ENCODE peak calls at places on chromosomes 3 and 15, in eight cellular contexts. Y is LoVo; D is CD8-positive, alpha-beta memory T cell; G is NCI-H2081; N is AG08395; T is cardiac muscle cell; P is substantia nigra; O is transverse colon. W is an unnamed sample.

GRCh38 chr3:11373645-11374044 is 101.4 kb downstream of the ATG7 start:
- DNase-seq in Y (no peak), D (no peak), G (no peak), N (no peak), T (no peak), P (no peak), O (no peak), W (no peak)

GRCh38 chr3:43389388-43390254 is 103.3 kb downstream of the SNRK start:
- DNase-seq in Y (no peak), D (peak; percentile 89), G (no peak), N (no peak), T (no peak), P (peak; percentile 10), O (peak; percentile 47), W (no peak)

GRCh38 chr15:64813075-64813474 is 12.4 kb downstream of the PIF1 start:
- DNase-seq in Y (peak; percentile 19), D (no peak), G (no peak), N (no peak), T (peak; percentile 75), P (no peak), O (no peak), W (peak; percentile 63)

GRCh38 chr3:72567474-72567873 is 280.8 kb downstream of the SHQ1 start:
- DNase-seq in Y (no peak), D (no peak), G (no peak), N (no peak), T (no peak), P (no peak), O (no peak), W (no peak)

GRCh38 chr15:53759333-53759975 is at the start of gene WDR72:
- DNase-seq in Y (no peak), D (no peak), G (no peak), N (no peak), T (peak; percentile 36), P (no peak), O (peak; percentile 17), W (peak; percentile 10)

GRCh38 chr3:186417791-186418190 is 55.8 kb upstream of the DGKG start:
- DNase-seq in Y (peak; percentile 11), D (no peak), G (no peak), N (peak; percentile 82), T (no peak), P (no peak), O (no peak), W (no peak)

GRCh38 chr3:125140817-125141595 is 71.5 kb downstream of the SLC12A8 start:
- DNase-seq in Y (no peak), D (no peak), G (no peak), N (no peak), T (no peak), P (no peak), O (no peak), W (no peak)

GRCh38 chr15:58558777-58559176 is 127.0 kb downstream of the LIPC start:
- DNase-seq in Y (no peak), D (no peak), G (no peak), N (no peak), T (no peak), P (no peak), O (no peak), W (no peak)

GRCh38 chr15:85411992-85412538 is 31.7 kb downstream of the AKAP13 start:
- DNase-seq in Y (no peak), D (no peak), G (no peak), N (peak; percentile 6), T (no peak), P (no peak), O (no peak), W (no peak)

GRCh38 chr15:51775967-51776816 is 24.8 kb downstream of the TMOD2 start:
- DNase-seq in Y (peak; percentile 44), D (peak; percentile 57), G (peak; percentile 70), N (peak; percentile 69), T (peak; percentile 60), P (peak; percentile 51), O (peak; percentile 48), W (peak; percentile 66)

GRCh38 chr3:50154840-50155490 is at the start of gene SEMA3F:
- DNase-seq in Y (peak; percentile 72), D (peak; percentile 71), G (peak; percentile 59), N (peak; percentile 87), T (peak; percentile 92), P (no peak), O (peak; percentile 80), W (peak; percentile 72)

GRCh38 chr3:147915057-147915456 is 505.9 kb downstream of the ZIC1 start:
- DNase-seq in Y (no peak), D (no peak), G (no peak), N (peak; percentile 12), T (no peak), P (no peak), O (no peak), W (no peak)

GRCh38 chr3:128068156-128068620 is 16.0 kb downstream of the SEC61A1 start:
- DNase-seq in Y (peak; percentile 11), D (no peak), G (peak; percentile 32), N (peak; percentile 41), T (peak; percentile 58), P (no peak), O (no peak), W (peak; percentile 53)

GRCh38 chr3:45055411-45056143 is 29.5 kb downstream of the CLEC3B start:
- DNase-seq in Y (no peak), D (no peak), G (no peak), N (no peak), T (peak; percentile 19), P (no peak), O (no peak), W (peak; percentile 29)

GRCh38 chr3:185764168-185764988 is 60.5 kb downstream of the IGF2BP2 start:
- DNase-seq in Y (no peak), D (no peak), G (no peak), N (peak; percentile 25), T (no peak), P (no peak), O (no peak), W (no peak)

GRCh38 chr3:12221663-12222062 is 63.0 kb upstream of the TIMP4 start:
- DNase-seq in Y (peak; percentile 83), D (no peak), G (no peak), N (no peak), T (no peak), P (no peak), O (no peak), W (no peak)

GRCh38 chr3:114746502-114746901 is 400.6 kb downstream of the ZBTB20 start:
- DNase-seq in Y (no peak), D (no peak), G (no peak), N (no peak), T (no peak), P (no peak), O (no peak), W (no peak)

GRCh38 chr15:31412824-31413223 is 86.2 kb downstream of the KLF13 start:
- DNase-seq in Y (no peak), D (no peak), G (no peak), N (no peak), T (no peak), P (no peak), O (no peak), W (no peak)

GRCh38 chr15:25057574-25057973 is 102.8 kb downstream of the SNRPN start:
- DNase-seq in Y (no peak), D (no peak), G (no peak), N (no peak), T (no peak), P (no peak), O (no peak), W (no peak)

GRCh38 chr3:163056874-163057497 is 1560.4 kb downstream of the OTOL1 start:
- DNase-seq in Y (peak; percentile 26), D (no peak), G (peak; percentile 74), N (peak; percentile 41), T (peak; percentile 45), P (no peak), O (peak; percentile 14), W (peak; percentile 83)

GRCh38 chr3:65828706-65829105 is 210.0 kb downstream of the MAGI1 start:
- DNase-seq in Y (no peak), D (no peak), G (no peak), N (peak; percentile 66), T (no peak), P (no peak), O (no peak), W (no peak)

GRCh38 chr3:12948891-12949711 is 107.7 kb upstream of the RPL32 start:
- DNase-seq in Y (no peak), D (no peak), G (no peak), N (peak; percentile 86), T (no peak), P (peak; percentile 37), O (peak; percentile 24), W (no peak)

GRCh38 chr3:15153103-15153502 is 52.9 kb upstream of the CAPN7 start:
- DNase-seq in Y (no peak), D (no peak), G (no peak), N (no peak), T (no peak), P (no peak), O (no peak), W (no peak)

GRCh38 chr15:90822204-90822955 is 46.0 kb upstream of the FURIN start:
- DNase-seq in Y (no peak), D (no peak), G (no peak), N (no peak), T (no peak), P (no peak), O (no peak), W (no peak)

GRCh38 chr3:175266993-175267960 is 408.1 kb downstream of the NAALADL2 start:
- DNase-seq in Y (no peak), D (no peak), G (no peak), N (peak; percentile 2), T (no peak), P (no peak), O (no peak), W (no peak)

GRCh38 chr3:116201032-116201690 is 244.1 kb downstream of the LSAMP start:
- DNase-seq in Y (no peak), D (no peak), G (peak; percentile 12), N (no peak), T (no peak), P (no peak), O (no peak), W (no peak)

GRCh38 chr3:185958626-185959025 is 20.8 kb upstream of the TRA2B start:
- DNase-seq in Y (no peak), D (no peak), G (no peak), N (no peak), T (no peak), P (no peak), O (no peak), W (no peak)